ENCODE peak calls at places on chromosomes 13 and 19, in nine cellular contexts. G, V, D, K, T, Q, J, R and M are unnamed samples.

GRCh38 chr19:13036366-13036976 is 41.2 kb downstream of the NFIX start:
- DNase-seq in G (no peak), V (peak), D (no peak), K (no peak), T (peak), Q (peak), J (no peak), R (peak), M (peak)

GRCh38 chr19:42386974-42387707 is 3.0 kb downstream of the CNFN start:
- DNase-seq in G (no peak), V (peak), D (peak), K (no peak), T (peak), Q (peak), J (no peak), R (peak), M (peak)

GRCh38 chr13:112941349-112941748 is 27.7 kb upstream of the MCF2L start:
- DNase-seq in G (no peak), V (no peak), D (no peak), K (no peak), T (no peak), Q (no peak), J (no peak), R (no peak), M (no peak)

GRCh38 chr13:50589139-50589538 is 254.4 kb downstream of the DLEU7 start:
- DNase-seq in G (no peak), V (peak), D (no peak), K (peak), T (no peak), Q (peak), J (no peak), R (peak), M (peak)

GRCh38 chr19:17112271-17112670 is 36.7 kb downstream of the MYO9B start:
- DNase-seq in G (no peak), V (no peak), D (no peak), K (no peak), T (no peak), Q (no peak), J (no peak), R (no peak), M (no peak)

GRCh38 chr13:59483441-59484116 is 680.1 kb downstream of the DIAPH3 start:
- DNase-seq in G (no peak), V (no peak), D (no peak), K (no peak), T (no peak), Q (peak), J (no peak), R (no peak), M (peak)

GRCh38 chr19:1566392-1567115 is 1.6 kb downstream of the MEX3D start:
- DNase-seq in G (no peak), V (peak), D (peak), K (peak), T (peak), Q (peak), J (peak), R (peak), M (peak)

GRCh38 chr19:1213391-1214286 is 8.1 kb downstream of the STK11 start:
- DNase-seq in G (no peak), V (peak), D (peak), K (peak), T (no peak), Q (peak), J (peak), R (peak), M (no peak)

GRCh38 chr19:33580026-33580644 is 41.6 kb upstream of the CHST8 start:
- DNase-seq in G (no peak), V (no peak), D (no peak), K (no peak), T (no peak), Q (no peak), J (no peak), R (no peak), M (no peak)

GRCh38 chr13:106532111-106532929 is 3.1 kb downstream of the EFNB2 start:
- DNase-seq in G (no peak), V (peak), D (no peak), K (no peak), T (no peak), Q (peak), J (peak), R (peak), M (peak)

GRCh38 chr13:75258159-75258782 is 223.7 kb downstream of the TBC1D4 start:
- DNase-seq in G (no peak), V (no peak), D (no peak), K (peak), T (no peak), Q (peak), J (no peak), R (no peak), M (peak)

GRCh38 chr19:55087542-55087935 is 11.9 kb downstream of the EPS8L1 start:
- DNase-seq in G (no peak), V (no peak), D (no peak), K (no peak), T (no peak), Q (peak), J (no peak), R (no peak), M (no peak)

GRCh38 chr13:75864718-75865117 is 228.6 kb downstream of the LMO7 start:
- DNase-seq in G (no peak), V (no peak), D (no peak), K (no peak), T (no peak), Q (peak), J (no peak), R (peak), M (peak)

GRCh38 chr13:40283666-40284065 is 382.8 kb downstream of the FOXO1 start:
- DNase-seq in G (no peak), V (no peak), D (no peak), K (no peak), T (no peak), Q (no peak), J (no peak), R (no peak), M (no peak)

GRCh38 chr13:100710176-100710575 is 35.6 kb upstream of the TMTC4 start:
- DNase-seq in G (no peak), V (no peak), D (no peak), K (no peak), T (no peak), Q (no peak), J (no peak), R (no peak), M (no peak)

GRCh38 chr13:20429682-20430081 is 96.0 kb downstream of the CRYL1 start:
- DNase-seq in G (no peak), V (no peak), D (no peak), K (no peak), T (no peak), Q (no peak), J (no peak), R (no peak), M (no peak)

GRCh38 chr19:19655641-19656343 is 7.7 kb downstream of the ATP13A1 start:
- DNase-seq in G (no peak), V (no peak), D (no peak), K (no peak), T (no peak), Q (no peak), J (no peak), R (no peak), M (no peak)

GRCh38 chr19:1582201-1582600 is 10.5 kb downstream of the MBD3 start:
- DNase-seq in G (no peak), V (no peak), D (no peak), K (no peak), T (no peak), Q (no peak), J (no peak), R (no peak), M (no peak)

GRCh38 chr19:53992211-53992610 is 774 bp downstream of the CACNG6 start:
- DNase-seq in G (no peak), V (no peak), D (no peak), K (no peak), T (no peak), Q (no peak), J (no peak), R (no peak), M (no peak)

GRCh38 chr13:48253849-48254248 is 20.8 kb downstream of the ITM2B start:
- DNase-seq in G (no peak), V (no peak), D (no peak), K (no peak), T (no peak), Q (no peak), J (no peak), R (no peak), M (no peak)

GRCh38 chr19:38251564-38252051 is 4.6 kb downstream of the PPP1R14A start:
- DNase-seq in G (no peak), V (no peak), D (peak), K (no peak), T (no peak), Q (no peak), J (peak), R (peak), M (no peak)

GRCh38 chr19:7857727-7858701 is 16.2 kb downstream of the PRR36 start:
- DNase-seq in G (no peak), V (no peak), D (no peak), K (no peak), T (no peak), Q (no peak), J (no peak), R (no peak), M (no peak)

GRCh38 chr13:93029536-93029935 is 197.1 kb upstream of the GPC6 start:
- DNase-seq in G (no peak), V (no peak), D (no peak), K (no peak), T (no peak), Q (peak), J (no peak), R (peak), M (peak)

GRCh38 chr13:112899618-112900600 is 69.1 kb upstream of the MCF2L start:
- DNase-seq in G (no peak), V (no peak), D (no peak), K (no peak), T (peak), Q (no peak), J (peak), R (no peak), M (no peak)

GRCh38 chr19:17340302-17340870 is 3.0 kb downstream of the GTPBP3 start:
- DNase-seq in G (no peak), V (no peak), D (no peak), K (no peak), T (no peak), Q (no peak), J (no peak), R (no peak), M (no peak)

GRCh38 chr13:100892981-100893380 is 218.4 kb upstream of the TMTC4 start:
- DNase-seq in G (no peak), V (no peak), D (no peak), K (no peak), T (no peak), Q (no peak), J (no peak), R (no peak), M (no peak)

GRCh38 chr13:75437582-75438318 is 44.2 kb downstream of the TBC1D4 start:
- DNase-seq in G (no peak), V (no peak), D (no peak), K (peak), T (no peak), Q (peak), J (no peak), R (peak), M (peak)

GRCh38 chr13:33172400-33172799 is 113.2 kb downstream of the STARD13 start:
- DNase-seq in G (no peak), V (peak), D (no peak), K (no peak), T (no peak), Q (peak), J (no peak), R (peak), M (no peak)

GRCh38 chr19:54179921-54180452 is 7.0 kb upstream of the TMC4 start:
- DNase-seq in G (no peak), V (no peak), D (no peak), K (no peak), T (no peak), Q (peak), J (no peak), R (peak), M (peak)

GRCh38 chr13:39297664-39298171 is 259.5 kb downstream of the NHLRC3 start:
- DNase-seq in G (no peak), V (no peak), D (no peak), K (no peak), T (no peak), Q (peak), J (no peak), R (peak), M (peak)

GRCh38 chr13:79406597-79406908 is 498 bp upstream of the RBM26 start:
- DNase-seq in G (no peak), V (no peak), D (no peak), K (no peak), T (no peak), Q (no peak), J (no peak), R (no peak), M (no peak)

GRCh38 chr13:79405831-79406596 is at the start of gene RBM26:
- DNase-seq in G (peak), V (peak), D (peak), K (peak), T (peak), Q (peak), J (peak), R (peak), M (peak)

GRCh38 chr13:79405501-79405830 is 589 bp downstream of the RBM26 start:
- DNase-seq in G (no peak), V (no peak), D (no peak), K (no peak), T (no peak), Q (peak), J (no peak), R (no peak), M (no peak)

GRCh38 chr13:79404361-79404760 is 1.7 kb downstream of the RBM26 start:
- DNase-seq in G (no peak), V (no peak), D (no peak), K (no peak), T (no peak), Q (no peak), J (no peak), R (no peak), M (no peak)

GRCh38 chr13:79404985-79405384 is 1.1 kb downstream of the RBM26 start:
- DNase-seq in G (no peak), V (no peak), D (no peak), K (no peak), T (no peak), Q (no peak), J (no peak), R (no peak), M (no peak)
- H3K4me3 ChIP-seq in G (peak), V (peak), D (peak), K (peak), T (peak), Q (peak), J (peak), R (peak), M (peak)

GRCh38 chr19:4633140-4633967 is 6.0 kb upstream of the TNFAIP8L1 start:
- DNase-seq in G (no peak), V (peak), D (peak), K (peak), T (peak), Q (peak), J (no peak), R (peak), M (peak)
- TF ChIP-seq CTCF in G (peak), V (peak), D (peak), K (peak), T (peak), Q (peak), J (peak), R (peak), M (peak)

GRCh38 chr13:46385946-46386345 is 1.1 kb downstream of the RUBCNL start:
- DNase-seq in G (no peak), V (no peak), D (no peak), K (no peak), T (no peak), Q (no peak), J (no peak), R (no peak), M (no peak)
- H3K4me3 ChIP-seq in G (no peak), V (peak), D (peak), K (no peak), T (peak), Q (no peak), J (no peak), R (no peak), M (no peak)

GRCh38 chr19:11781295-11782057 is 14.7 kb downstream of the ZNF441 start:
- DNase-seq in G (no peak), V (no peak), D (no peak), K (no peak), T (no peak), Q (no peak), J (no peak), R (no peak), M (no peak)
- TF ChIP-seq CTCF in G (no peak), V (no peak), D (no peak), K (no peak), T (no peak), Q (no peak), J (no peak), R (no peak), M (no peak)

GRCh38 chr19:58009301-58009665 is 6.7 kb upstream of the ZNF606 start:
- DNase-seq in G (no peak), V (no peak), D (no peak), K (no peak), T (no peak), Q (no peak), J (no peak), R (no peak), M (no peak)

GRCh38 chr19:58010507-58010906 is 7.9 kb upstream of the ZNF606 start:
- DNase-seq in G (no peak), V (no peak), D (no peak), K (no peak), T (no peak), Q (no peak), J (no peak), R (no peak), M (no peak)

GRCh38 chr19:58007285-58007684 is 4.7 kb upstream of the ZNF606 start:
- DNase-seq in G (no peak), V (no peak), D (no peak), K (no peak), T (no peak), Q (peak), J (no peak), R (no peak), M (no peak)

DNA sequence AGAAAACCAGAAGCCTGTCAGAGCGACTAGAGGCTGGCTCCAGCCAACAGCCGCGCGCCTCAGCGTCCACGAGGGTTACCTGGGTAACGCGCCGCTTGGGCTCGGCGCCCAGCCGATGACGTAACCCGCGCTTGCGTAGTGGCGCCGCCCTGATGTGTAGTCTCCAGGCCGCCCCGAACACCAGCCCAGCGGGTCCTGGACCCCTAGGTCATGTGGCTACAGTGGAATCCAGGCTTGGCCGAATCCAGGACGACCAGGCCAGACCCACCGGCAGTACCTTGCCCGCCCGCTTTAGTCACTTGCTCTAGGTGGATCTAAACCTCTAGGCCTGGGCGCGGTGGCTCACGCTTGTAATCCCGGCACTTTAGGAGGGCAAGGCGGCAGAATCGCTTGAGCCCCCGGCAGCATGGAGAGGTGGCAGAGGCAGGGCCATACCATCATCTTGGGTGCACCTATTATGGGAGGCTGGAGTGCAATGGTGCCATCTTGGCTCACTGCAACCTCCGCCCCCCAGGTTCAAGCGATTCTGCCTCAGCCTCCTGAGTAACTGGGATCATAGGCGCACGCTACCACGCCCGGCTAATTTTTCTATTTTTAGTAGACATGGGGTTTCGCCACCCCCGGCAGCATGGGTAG is 7.2 kb upstream of the ZNF606 start:
- DNase-seq in G (no peak), V (peak), D (peak), K (peak), T (peak), Q (peak), J (peak), R (peak), M (peak)
- H3K4me3 ChIP-seq in G (peak), V (peak), D (peak), K (peak), T (peak), Q (peak), J (peak), R (peak), M (peak)

GRCh38 chr19:15010497-15011255 is 31.0 kb upstream of the SLC1A6 start:
- DNase-seq in G (no peak), V (no peak), D (no peak), K (no peak), T (no peak), Q (no peak), J (no peak), R (no peak), M (no peak)
- TF ChIP-seq CTCF in G (no peak), V (no peak), D (no peak), K (no peak), T (no peak), Q (no peak), J (no peak), R (no peak), M (no peak)

GRCh38 chr19:35901055-35901644 is 810 bp upstream of the NFKBID start:
- DNase-seq in G (no peak), V (no peak), D (no peak), K (no peak), T (no peak), Q (peak), J (no peak), R (peak), M (peak)
- H3K4me3 ChIP-seq in G (no peak), V (no peak), D (peak), K (peak), T (no peak), Q (peak), J (no peak), R (no peak), M (no peak)

DNA sequence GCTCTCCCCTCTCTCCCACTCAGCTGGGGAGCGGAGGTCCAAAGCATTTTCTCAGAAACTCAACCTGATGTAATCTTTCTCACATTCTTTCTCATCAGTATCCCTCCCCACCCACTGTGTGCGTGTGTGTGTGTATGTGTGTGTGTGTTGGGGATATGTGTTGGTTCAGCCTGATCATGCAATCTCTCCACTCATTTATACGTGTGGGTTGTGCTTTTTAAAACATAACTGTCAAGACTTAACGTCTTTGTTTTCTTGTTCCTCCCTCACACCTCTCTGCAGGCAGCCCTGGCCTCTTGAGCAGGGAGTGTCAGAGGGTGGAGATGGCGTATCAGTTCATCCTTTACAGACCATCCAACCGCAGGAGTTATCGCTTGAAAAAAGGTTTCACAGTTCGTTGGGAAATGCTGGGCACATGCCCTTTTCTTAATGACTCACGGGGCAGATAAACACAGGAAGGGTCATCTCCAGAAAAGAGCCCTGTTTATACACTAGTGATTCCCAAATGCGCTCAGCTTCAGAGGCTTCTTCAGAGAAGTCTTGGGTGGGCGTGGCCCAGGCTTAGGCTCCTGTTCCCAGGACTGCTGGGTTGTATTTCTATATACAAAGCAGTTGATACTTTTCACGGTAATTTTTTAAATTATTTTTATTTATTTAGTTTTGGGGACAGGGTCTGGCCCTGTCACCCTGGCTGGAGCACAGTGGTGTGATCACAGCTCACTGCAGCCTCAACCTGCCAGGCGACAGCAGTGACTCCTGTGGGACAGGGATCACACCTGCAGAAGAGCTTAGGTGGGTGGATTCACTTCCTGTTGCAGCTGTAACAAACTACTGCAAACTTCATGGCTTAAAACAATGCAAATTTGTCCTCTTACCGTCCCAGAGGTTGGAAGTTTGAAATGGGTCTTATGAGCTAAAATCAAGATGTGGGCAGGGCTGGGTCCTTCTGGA is 60.3 kb downstream of the CCDC70 start:
- DNase-seq in G (no peak), V (no peak), D (no peak), K (no peak), T (peak), Q (peak), J (no peak), R (no peak), M (no peak)
- TF ChIP-seq CTCF in G (no peak), V (no peak), D (no peak), K (no peak), T (no peak), Q (no peak), J (no peak), R (no peak), M (no peak)

DNA sequence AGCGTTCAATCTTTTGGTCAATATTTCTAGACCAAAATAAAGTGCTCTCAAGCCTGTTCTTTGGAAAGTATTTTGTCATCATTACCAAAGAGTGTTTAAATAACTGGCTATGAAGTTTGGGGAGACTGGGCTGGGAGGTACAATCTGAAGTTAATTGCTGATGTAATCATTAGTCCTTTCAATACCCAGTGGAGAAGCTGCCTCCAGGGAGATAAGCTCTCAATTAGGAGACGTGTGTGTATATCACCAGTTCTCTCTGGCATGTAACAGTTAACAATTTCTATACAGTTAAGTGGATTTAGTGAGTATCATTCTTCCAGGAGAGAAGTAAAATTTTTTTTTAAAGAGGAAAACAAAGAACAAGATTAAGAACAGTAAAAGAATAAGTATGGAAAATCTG is 1.4 kb downstream of the COL4A1 start:
- DNase-seq in G (no peak), V (no peak), D (no peak), K (no peak), T (no peak), Q (no peak), J (no peak), R (no peak), M (peak)
- H3K4me3 ChIP-seq in G (peak), V (peak), D (peak), K (peak), T (no peak), Q (peak), J (peak), R (peak), M (peak)

GRCh38 chr19:50290011-50290410 is 39.2 kb downstream of the KCNC3 start:
- DNase-seq in G (no peak), V (no peak), D (no peak), K (no peak), T (no peak), Q (no peak), J (no peak), R (no peak), M (no peak)
- TF ChIP-seq CTCF in G (no peak), V (no peak), D (no peak), K (no peak), T (no peak), Q (no peak), J (no peak), R (no peak), M (no peak)